ENCODE peak calls at places on chromosomes 2 and 18, in eight cellular contexts. A is choroid plexus epithelial cell, P is dorsolateral prefrontal cortex, M is foreskin fibroblast, S is astrocyte of the spinal cord, V is cardiac muscle cell, E is OCI-LY7, Y is colonic mucosa. X is an unnamed sample.

GRCh38 chr2:873651-874580 is 76.7 kb upstream of the SNTG2 start:
- DNase-seq in S (no peak), Y (no peak), P (no peak), V (no peak), E (no peak), M (no peak), A (no peak), X (no peak)

GRCh38 chr2:171923206-171923605 is 945 bp downstream of the HAT1 start:
- DNase-seq in V (peak), Y (peak), S (peak), E (peak), A (peak), P (no peak), M (peak), X (no peak)

GRCh38 chr2:232420463-232421188 is 14.0 kb downstream of the ALPG start:
- DNase-seq in E (no peak), S (no peak), P (peak), Y (peak), A (no peak), V (no peak), M (no peak), X (peak)

GRCh38 chr18:712401-713134 is at the start of gene ENOSF1:
- DNase-seq in E (peak), V (peak), M (peak), Y (peak), S (peak), A (peak), P (peak), X (peak)

GRCh38 chr2:43293744-43294695 is 67.6 kb upstream of the ZFP36L2 start:
- DNase-seq in A (peak), V (peak), M (peak), E (no peak), S (peak), P (no peak), Y (peak), X (peak)

GRCh38 chr2:74707837-74708236 is 53.8 kb downstream of the SEMA4F start:
- DNase-seq in E (no peak), M (no peak), A (no peak), Y (no peak), P (no peak), V (no peak), S (no peak), X (no peak)

GRCh38 chr2:134002391-134002790 is 251.5 kb upstream of the MGAT5 start:
- DNase-seq in S (no peak), P (no peak), V (no peak), E (no peak), A (no peak), Y (no peak), M (no peak), X (no peak)

GRCh38 chr2:178225011-178225817 is 30.9 kb downstream of the OSBPL6 start:
- DNase-seq in E (no peak), P (no peak), A (peak), V (peak), Y (no peak), M (no peak), S (peak), X (no peak)

GRCh38 chr18:9708057-9708881 is at the start of gene RAB31:
- DNase-seq in E (no peak), P (peak), M (peak), Y (peak), S (peak), V (peak), A (peak), X (no peak)

GRCh38 chr2:38416296-38417036 is 39.4 kb upstream of the ATL2 start:
- DNase-seq in E (peak), Y (no peak), V (no peak), P (no peak), A (no peak), S (no peak), M (no peak), X (no peak)

GRCh38 chr2:130252880-130253645 is 54.8 kb upstream of the TUBA3E start:
- DNase-seq in E (no peak), M (no peak), Y (peak), A (peak), V (peak), S (no peak), P (no peak), X (no peak)
- H3K4me3 ChIP-seq in E (no peak), M (peak), Y (peak), A (peak), V (no peak), S (peak), P (peak), X (no peak)

DNA sequence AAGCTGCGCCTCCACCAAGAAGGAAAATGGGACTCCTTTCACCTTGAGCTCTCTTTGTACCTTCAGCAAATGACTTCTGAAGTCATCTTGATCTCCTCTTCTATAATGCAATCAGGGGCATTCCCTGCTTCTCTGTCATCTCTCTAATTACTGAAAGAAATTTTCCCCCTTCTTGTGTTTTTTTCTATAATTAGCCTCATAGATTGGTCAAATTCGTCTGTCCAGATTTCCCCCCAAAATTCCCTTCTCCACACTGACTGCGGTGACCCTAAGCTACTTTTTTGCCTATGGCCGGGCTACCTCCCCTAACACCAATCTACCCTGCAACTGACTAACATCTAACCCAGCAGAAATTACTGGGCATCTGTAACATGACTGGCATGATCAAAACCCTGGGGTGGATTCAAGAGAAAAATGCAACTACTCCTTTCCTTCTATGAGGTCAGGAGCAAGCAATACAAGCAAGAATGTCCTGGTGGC is 168.6 kb downstream of the BCL2 start:
- DNase-seq in S (no peak), V (no peak), A (no peak), M (no peak), E (no peak), P (no peak), Y (no peak), X (no peak)
- H3K4me3 ChIP-seq in S (no peak), V (no peak), A (no peak), M (no peak), E (no peak), P (no peak), Y (no peak), X (no peak)

DNA sequence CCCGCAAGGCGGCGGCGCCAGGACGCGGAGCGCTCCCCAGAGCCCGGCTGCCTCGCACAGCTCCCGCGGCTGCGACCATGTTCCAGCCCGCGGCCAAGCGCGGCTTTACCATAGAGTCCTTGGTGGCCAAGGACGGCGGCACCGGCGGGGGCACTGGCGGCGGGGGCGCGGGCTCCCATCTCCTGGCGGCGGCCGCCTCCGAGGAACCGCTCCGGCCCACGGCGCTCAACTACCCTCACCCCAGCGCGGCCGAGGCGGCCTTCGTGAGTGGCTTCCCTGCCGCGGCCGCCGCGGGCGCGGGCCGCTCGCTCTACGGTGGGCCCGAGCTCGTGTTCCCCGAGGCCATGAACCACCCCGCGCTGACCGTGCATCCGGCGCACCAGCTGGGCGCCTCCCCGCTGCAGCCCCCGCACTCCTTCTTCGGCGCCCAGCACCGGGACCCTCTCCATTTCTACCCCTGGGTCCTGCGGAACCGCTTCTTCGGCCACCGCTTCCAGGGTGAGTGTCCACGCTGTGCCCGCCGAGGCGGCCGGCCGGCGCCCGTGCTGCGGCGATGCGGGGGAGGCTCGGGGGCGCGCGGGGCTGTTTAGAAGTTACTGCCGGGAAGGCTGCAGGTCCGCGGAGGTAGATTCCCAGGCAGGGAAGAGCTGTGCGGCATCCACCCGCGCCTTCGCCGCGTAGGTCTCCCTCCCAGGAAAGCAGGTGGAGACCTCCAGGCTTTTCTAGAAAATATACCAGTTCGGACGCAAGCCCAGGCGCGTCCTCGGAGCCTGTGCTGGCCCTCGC is 749 bp downstream of the EMX1 start:
- DNase-seq in V (no peak), Y (no peak), P (no peak), E (no peak), M (no peak), S (no peak), A (no peak), X (no peak)
- H3K4me3 ChIP-seq in V (peak), Y (peak), P (peak), E (no peak), M (no peak), S (no peak), A (no peak), X (no peak)

GRCh38 chr18:76875390-76876330 is 53.3 kb downstream of the ZNF236 start:
- DNase-seq in M (peak), S (peak), E (peak), P (no peak), Y (peak), A (peak), V (peak), X (peak)

GRCh38 chr18:76873713-76874112 is 51.4 kb downstream of the ZNF236 start:
- DNase-seq in S (no peak), V (no peak), A (no peak), P (no peak), Y (no peak), M (no peak), E (no peak), X (no peak)

GRCh38 chr18:76874643-76875389 is 52.5 kb downstream of the ZNF236 start:
- DNase-seq in V (no peak), S (no peak), A (no peak), Y (no peak), E (no peak), M (no peak), P (no peak), X (no peak)

GRCh38 chr18:76878426-76878825 is 56.1 kb downstream of the ZNF236 start:
- DNase-seq in E (no peak), Y (no peak), M (no peak), A (no peak), P (no peak), S (no peak), V (no peak), X (no peak)

DNA sequence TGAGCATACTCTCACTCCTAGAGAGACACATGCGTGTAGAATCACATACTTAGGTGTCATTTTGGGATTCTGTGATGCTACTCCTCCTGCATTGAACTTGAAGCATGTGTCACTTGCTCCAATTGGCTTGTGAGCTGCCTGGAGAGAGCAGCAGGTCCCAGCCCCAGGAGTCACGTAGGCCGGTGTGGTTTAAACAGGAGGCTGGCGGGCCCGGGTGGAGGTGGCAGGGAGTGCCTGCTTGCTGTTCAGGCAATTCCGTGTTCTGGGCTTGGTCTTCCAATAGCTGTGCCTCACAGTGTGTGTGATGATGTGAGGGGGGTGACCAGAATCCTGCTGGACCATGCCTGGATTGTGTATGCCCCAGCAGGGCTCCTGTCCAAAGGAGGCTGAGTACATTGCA is 51.0 kb downstream of the ZNF236 start:
- DNase-seq in V (no peak), P (no peak), A (no peak), M (no peak), S (no peak), E (no peak), Y (no peak), X (no peak)
- H3K4me3 ChIP-seq in V (no peak), P (no peak), A (no peak), M (no peak), S (no peak), E (no peak), Y (no peak), X (no peak)

X was measured in Jurkat, Clone E6-1.